ENCODE peak calls at places on chromosomes 4 and X, in five cellular contexts. Q is OCI-LY7, H is H9, F is brain microvascular endothelial cell, G is astrocyte of the spinal cord. A is an unnamed sample.

GRCh38 chr4:77818077-77818666 is 996 bp downstream of the CNOT6L start:
- DNase-seq in Q (peak), H (peak), F (peak), G (peak), A (peak)

GRCh38 chr4:146072381-146072780 is 103.1 kb upstream of the LSM6 start:
- DNase-seq in Q (no peak), H (no peak), F (no peak), G (no peak), A (no peak)

GRCh38 chrX:40780123-40780522 is 44.8 kb upstream of the MED14 start:
- DNase-seq in Q (no peak), H (no peak), F (no peak), G (no peak), A (no peak)

GRCh38 chr4:140754918-140755810 is 1.0 kb downstream of the TBC1D9 start:
- DNase-seq in Q (no peak), H (no peak), F (no peak), G (no peak), A (no peak)

GRCh38 chrX:38061335-38061734 is 55.0 kb downstream of the SYTL5 start:
- DNase-seq in Q (no peak), H (no peak), F (no peak), G (peak), A (no peak)

GRCh38 chr4:5050520-5050955 is 742 bp upstream of the STK32B start:
- DNase-seq in Q (peak), H (peak), F (peak), G (peak), A (peak)

GRCh38 chrX:129754266-129755024 is 15.7 kb downstream of the XPNPEP2 start:
- DNase-seq in Q (no peak), H (peak), F (no peak), G (no peak), A (no peak)

GRCh38 chr4:52260507-52261302 is 209.6 kb downstream of the SPATA18 start:
- DNase-seq in Q (peak), H (no peak), F (no peak), G (no peak), A (no peak)

GRCh38 chr4:1172971-1173757 is 781 bp upstream of the SPON2 start:
- DNase-seq in Q (no peak), H (peak), F (no peak), G (peak), A (no peak)

GRCh38 chrX:16187024-16187698 is 19.9 kb downstream of the MAGEB17 start:
- DNase-seq in Q (no peak), H (no peak), F (no peak), G (no peak), A (no peak)

GRCh38 chr4:123340381-123340701 is 56.3 kb upstream of the SPRY1 start:
- DNase-seq in Q (no peak), H (no peak), F (peak), G (peak), A (no peak)

GRCh38 chrX:37926700-37927099 is 79.3 kb upstream of the DYNLT3 start:
- DNase-seq in Q (peak), H (no peak), F (no peak), G (peak), A (no peak)

GRCh38 chr4:139508581-139509237 is 47.3 kb downstream of the SETD7 start:
- DNase-seq in Q (no peak), H (no peak), F (no peak), G (no peak), A (no peak)

GRCh38 chr4:139511320-139511719 is 44.7 kb downstream of the SETD7 start:
- DNase-seq in Q (no peak), H (no peak), F (peak), G (peak), A (no peak)

GRCh38 chr4:139514382-139515059 is 41.5 kb downstream of the SETD7 start:
- DNase-seq in Q (no peak), H (no peak), F (no peak), G (no peak), A (no peak)

GRCh38 chr4:139506774-139507173 is 49.2 kb downstream of the SETD7 start:
- DNase-seq in Q (no peak), H (no peak), F (no peak), G (no peak), A (no peak)

GRCh38 chr4:139509727-139510410 is 46.1 kb downstream of the SETD7 start:
- DNase-seq in Q (peak), H (peak), F (no peak), G (no peak), A (no peak)
- TF ChIP-seq CTCF in Q (peak), H (peak), F (peak), G (peak), A (peak)

GRCh38 chr4:180449395-180449956 is 1793.7 kb upstream of the TENM3 start:
- DNase-seq in Q (peak), H (peak), F (no peak), G (peak), A (no peak)
- TF ChIP-seq CTCF in Q (peak), H (peak), F (peak), G (peak), A (peak)

GRCh38 chrX:21781525-21781924 is 23.6 kb upstream of the SMPX start:
- DNase-seq in Q (no peak), H (no peak), F (no peak), G (peak), A (no peak)
- TF ChIP-seq CTCF in Q (no peak), H (no peak), F (no peak), G (no peak), A (no peak)

GRCh38 chrX:63918611-63919010 is 133.6 kb upstream of the ARHGEF9 start:
- DNase-seq in Q (peak), H (no peak), F (peak), G (peak), A (no peak)
- TF ChIP-seq CTCF in Q (peak), H (peak), F (peak), G (no peak), A (no peak)

DNA sequence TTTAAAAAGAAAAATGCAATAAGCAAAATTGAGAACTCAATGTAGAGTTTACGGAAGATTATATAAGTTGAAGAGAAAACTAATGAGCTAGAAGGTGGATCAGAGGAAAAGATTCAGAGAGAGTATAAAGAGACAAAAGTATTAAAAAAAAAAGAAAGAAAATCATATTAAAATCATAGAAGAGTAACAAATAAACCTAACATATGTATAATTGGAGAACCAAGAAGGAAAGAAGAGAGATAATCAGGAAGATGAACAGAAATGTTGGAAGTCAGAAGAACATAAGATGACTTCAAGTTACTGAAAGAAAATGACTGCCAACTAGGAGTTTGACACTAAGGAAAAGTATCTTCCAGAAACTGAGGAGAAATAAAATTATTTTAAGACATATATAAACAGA is 34.3 kb upstream of the ANTXR2 start:
- DNase-seq in Q (no peak), H (no peak), F (no peak), G (peak), A (no peak)
- TF ChIP-seq CTCF in Q (no peak), H (no peak), F (no peak), G (no peak), A (no peak)

GRCh38 chr4:39456946-39457763 is 1.6 kb downstream of the RPL9 start:
- DNase-seq in Q (no peak), H (no peak), F (no peak), G (no peak), A (no peak)

GRCh38 chr4:39453738-39454137 is 5.0 kb downstream of the RPL9 start:
- DNase-seq in Q (no peak), H (no peak), F (no peak), G (no peak), A (no peak)

GRCh38 chr4:39452860-39453587 is 5.7 kb downstream of the RPL9 start:
- DNase-seq in Q (no peak), H (no peak), F (no peak), G (no peak), A (no peak)

GRCh38 chr4:39455486-39455885 is 3.2 kb downstream of the RPL9 start:
- DNase-seq in Q (no peak), H (no peak), F (no peak), G (no peak), A (no peak)

GRCh38 chr4:39458505-39459300 is at the start of the genes LIAS and RPL9:
- DNase-seq in Q (peak), H (peak), F (peak), G (peak), A (peak)
- TF ChIP-seq CTCF in Q (no peak), H (no peak), F (no peak), G (no peak), A (no peak)

GRCh38 chrX:49761481-49761880 is 65.7 kb upstream of the PAGE1 start:
- DNase-seq in Q (peak), H (no peak), F (no peak), G (no peak), A (no peak)
- TF ChIP-seq CTCF in Q (peak), H (peak), F (peak), G (peak), A (peak)